ENCODE peak calls at places on chromosomes 5 and 9, in eight cellular contexts. W is fibroblast of mammary gland, O is GM13977, Y is stomach, N is astrocyte of the spinal cord, X is HFF-Myc, R is lung, L is esophagus squamous epithelium. J is an unnamed sample.

GRCh38 chr9:69168709-69169217 is 5.3 kb upstream of the TJP2 start:
- DNase-seq in Y (no peak), N (no peak), W (peak; percentile 78), R (no peak), L (no peak), O (peak; percentile 52), X (no peak), J (no peak)

GRCh38 chr5:132797651-132798050 is 15.5 kb upstream of the SOWAHA start:
- DNase-seq in Y (no peak), R (no peak), L (no peak), N (no peak), W (no peak), O (no peak), X (no peak), J (no peak)

GRCh38 chr5:157681048-157681447 is 9.7 kb downstream of the C5orf52 start:
- DNase-seq in Y (no peak), N (no peak), X (no peak), W (no peak), R (no peak), L (no peak), O (no peak), J (no peak)

GRCh38 chr5:173271371-173271770 is 36.4 kb upstream of the NKX2-5 start:
- DNase-seq in O (no peak), L (no peak), N (no peak), Y (no peak), X (no peak), W (no peak), R (no peak), J (no peak)

GRCh38 chr9:36298566-36298965 is 40.3 kb upstream of the GNE start:
- DNase-seq in Y (no peak), X (peak; percentile 52), L (no peak), O (no peak), R (no peak), N (peak; percentile 35), W (peak; percentile 14), J (no peak)

GRCh38 chr9:4713849-4714248 is 27.2 kb downstream of the AK3 start:
- DNase-seq in W (no peak), L (no peak), N (no peak), O (no peak), R (no peak), X (no peak), Y (no peak), J (no peak)

GRCh38 chr9:98545041-98545440 is 163.7 kb downstream of the GABBR2 start:
- DNase-seq in X (no peak), L (no peak), W (no peak), Y (no peak), O (no peak), R (no peak), N (no peak), J (no peak)

GRCh38 chr5:2705861-2706260 is 45.6 kb downstream of the IRX2 start:
- DNase-seq in W (no peak), Y (no peak), L (no peak), N (no peak), R (no peak), X (no peak), O (no peak), J (no peak)

GRCh38 chr5:127804886-127805426 is 101.8 kb downstream of the CCDC192 start:
- DNase-seq in O (no peak), R (no peak), Y (no peak), X (no peak), L (no peak), N (no peak), W (peak; percentile 47), J (no peak)

GRCh38 chr5:151740958-151741373 is 17.5 kb downstream of the ATOX1 start:
- DNase-seq in L (no peak), O (no peak), R (no peak), W (peak; percentile 79), X (no peak), N (peak; percentile 77), Y (no peak), J (no peak)

GRCh38 chr5:3197699-3198098 is 397.9 kb upstream of the IRX1 start:
- DNase-seq in X (no peak), L (no peak), W (no peak), R (no peak), O (no peak), Y (no peak), N (peak; percentile 1), J (no peak)

GRCh38 chr5:177045628-177046027 is 23.1 kb downstream of the ZNF346 start:
- DNase-seq in O (no peak), X (no peak), R (no peak), N (no peak), W (no peak), Y (no peak), L (no peak), J (no peak)
- TF ChIP-seq CTCF in O (no peak), X (no peak), R (no peak), N (no peak), W (no peak), Y (no peak), L (no peak), J (no peak)

GRCh38 chr5:58440882-58441281 is 19.0 kb downstream of the PLK2 start:
- DNase-seq in N (no peak), R (no peak), W (no peak), L (no peak), X (no peak), O (no peak), Y (no peak), J (no peak)
- TF ChIP-seq CTCF in N (no peak), R (no peak), W (no peak), L (no peak), X (no peak), O (no peak), Y (no peak), J (no peak)

DNA sequence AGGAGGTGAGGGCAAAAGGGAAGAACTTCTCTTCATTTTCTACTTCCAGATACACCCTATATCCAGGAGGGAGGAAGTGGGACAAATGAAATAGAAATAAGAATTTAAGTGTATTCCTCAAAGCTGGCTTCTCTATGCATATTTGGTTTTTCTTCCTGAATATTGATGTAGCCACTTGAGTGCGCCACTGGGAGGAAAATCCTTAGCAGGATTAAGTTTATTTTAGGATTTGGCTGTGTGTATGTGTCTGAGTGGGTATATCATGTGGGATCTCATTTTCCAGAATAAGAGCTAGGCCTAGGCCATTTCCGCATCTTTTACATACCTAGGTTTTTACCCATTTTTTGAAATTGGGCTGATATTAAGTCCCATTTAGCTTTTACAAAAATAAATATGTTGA is 42.5 kb downstream of the MAP1B start:
- DNase-seq in O (no peak), Y (no peak), R (no peak), X (no peak), N (no peak), L (no peak), W (peak; percentile 46), J (no peak)
- TF ChIP-seq CTCF in O (no peak), Y (no peak), R (no peak), X (no peak), N (peak; percentile 22), L (no peak), W (peak; percentile 33), J (peak; percentile 17)

GRCh38 chr9:2955616-2956015 is 111.7 kb upstream of the PUM3 start:
- DNase-seq in R (no peak), Y (no peak), W (no peak), X (no peak), N (no peak), L (no peak), O (no peak), J (no peak)
- TF ChIP-seq CTCF in R (no peak), Y (no peak), W (no peak), X (no peak), N (no peak), L (no peak), O (no peak), J (no peak)

GRCh38 chr5:57887851-57888621 is 405.4 kb upstream of the ACTBL2 start:
- DNase-seq in W (peak; percentile 54), X (no peak), N (peak; percentile 73), O (no peak), R (peak; percentile 51), L (no peak), Y (peak; percentile 34), J (no peak)
- TF ChIP-seq CTCF in W (peak; percentile 55), X (peak; percentile 58), N (peak; percentile 68), O (no peak), R (no peak), L (peak; percentile 69), Y (peak; percentile 51), J (peak; percentile 60)

GRCh38 chr9:135439916-135440315 is 39.7 kb upstream of the PPP1R26 start:
- DNase-seq in W (no peak), Y (no peak), X (no peak), R (no peak), L (no peak), O (no peak), N (no peak), J (no peak)

GRCh38 chr9:135443811-135444470 is 35.6 kb upstream of the PPP1R26 start:
- DNase-seq in X (no peak), R (peak; percentile 68), O (no peak), W (no peak), N (no peak), L (no peak), Y (no peak), J (no peak)

GRCh38 chr9:135437259-135437658 is 42.3 kb upstream of the PPP1R26 start:
- DNase-seq in O (no peak), R (no peak), N (no peak), W (no peak), Y (no peak), L (no peak), X (no peak), J (no peak)

GRCh38 chr9:135440620-135441019 is 39.0 kb upstream of the PPP1R26 start:
- DNase-seq in N (no peak), X (no peak), W (no peak), Y (peak; percentile 46), R (no peak), O (no peak), L (no peak), J (no peak)
- TF ChIP-seq CTCF in N (no peak), X (no peak), W (no peak), Y (peak; percentile 7), R (no peak), O (no peak), L (no peak), J (no peak)

DNA sequence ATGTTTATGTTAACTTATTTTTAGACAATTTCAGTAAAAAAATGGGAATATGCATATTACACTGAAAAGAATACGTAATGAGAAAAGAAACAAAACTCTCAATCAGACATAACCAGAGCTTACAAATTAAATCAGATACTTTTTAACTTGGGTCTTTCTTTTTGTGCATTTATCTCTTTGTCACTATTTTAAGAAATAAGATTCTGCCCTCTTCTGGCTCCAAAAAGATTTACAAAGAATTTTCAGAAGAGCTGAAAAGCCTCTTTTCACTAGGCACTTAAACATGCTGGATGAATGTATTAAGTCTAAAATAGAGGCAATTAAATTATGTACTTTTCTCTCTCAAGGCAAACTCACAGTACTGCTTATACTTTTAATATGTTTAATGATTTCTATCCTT is 55.5 kb downstream of the CEP120 start:
- DNase-seq in X (no peak), L (no peak), W (peak; percentile 30), N (peak; percentile 28), Y (no peak), R (no peak), O (no peak), J (no peak)
- TF ChIP-seq CTCF in X (no peak), L (peak; percentile 14), W (peak; percentile 34), N (peak; percentile 29), Y (no peak), R (no peak), O (peak; percentile 26), J (no peak)

J was measured in AG04449.